ENCODE peak calls at places on chromosome X, in ten cellular contexts. M, W, U, Z, X, Y, Q, V, B and J are unnamed samples.

GRCh38 chrX:147550217-147550616 is 361.5 kb upstream of the FMR1 start:
- DNase-seq in Z (no peak), W (peak; percentile 4), U (no peak), B (peak; percentile 54), Y (no peak), X (no peak), M (no peak), Q (no peak), V (no peak), J (no peak)

GRCh38 chrX:121160987-121161386 is 113.6 kb downstream of the GLUD2 start:
- DNase-seq in V (no peak), W (no peak), Z (no peak), B (no peak), X (no peak), M (no peak), U (peak; percentile 1), Y (no peak), Q (no peak), J (no peak)

GRCh38 chrX:37800762-37801161 is 20.9 kb downstream of the CYBB start:
- DNase-seq in B (no peak), M (no peak), X (no peak), Q (no peak), Z (no peak), V (no peak), Y (no peak), U (peak; percentile 1), W (no peak), J (no peak)

GRCh38 chrX:15882704-15883539 is 28.3 kb upstream of the AP1S2 start:
- DNase-seq in B (no peak), V (no peak), M (peak; percentile 3), Q (no peak), X (no peak), U (peak; percentile 4), W (peak; percentile 26), Z (peak; percentile 0), Y (no peak), J (no peak)

GRCh38 chrX:10636337-10636736 is 16.0 kb upstream of the MID1 start:
- DNase-seq in Y (no peak), Z (peak; percentile 81), U (no peak), X (no peak), V (no peak), M (peak; percentile 59), W (no peak), Q (no peak), B (no peak), J (no peak)

GRCh38 chrX:13023526-13024469 is 20.6 kb downstream of the FAM9C start:
- DNase-seq in B (no peak), Z (no peak), Q (no peak), X (no peak), V (no peak), Y (no peak), W (no peak), U (no peak), M (no peak), J (no peak)

GRCh38 chrX:49838374-49838773 is 9.3 kb downstream of the PAGE4 start:
- DNase-seq in M (no peak), V (no peak), Z (peak; percentile 34), U (peak; percentile 21), X (no peak), B (peak; percentile 20), W (peak; percentile 10), Y (no peak), Q (no peak), J (peak; percentile 12)

GRCh38 chrX:125203737-125204578 is 115.7 kb upstream of the TEX13C start:
- DNase-seq in Y (no peak), W (no peak), X (no peak), V (no peak), U (peak; percentile 8), M (no peak), B (peak; percentile 76), Q (no peak), Z (peak; percentile 32), J (no peak)

GRCh38 chrX:144722307-144722706 is 525.0 kb upstream of the SPANXN1 start:
- DNase-seq in Q (no peak), Y (no peak), X (no peak), Z (no peak), W (no peak), V (no peak), B (no peak), U (no peak), M (no peak), J (no peak)
- TF ChIP-seq CTCF in Q (no peak), Y (no peak), X (no peak), Z (no peak), W (peak; percentile 38), V (no peak), B (no peak), U (no peak), M (no peak), J (peak; percentile 28)

GRCh38 chrX:149837639-149838038 is 43.3 kb upstream of the MAGEA8 start:
- DNase-seq in Q (no peak), Z (no peak), V (no peak), M (no peak), X (no peak), Y (no peak), B (no peak), U (no peak), W (no peak), J (no peak)
- TF ChIP-seq CTCF in Q (no peak), Z (no peak), V (no peak), M (no peak), X (no peak), Y (no peak), B (no peak), U (no peak), W (no peak), J (no peak)

GRCh38 chrX:119541188-119541587 is 24.0 kb downstream of the STEEP1 start:
- DNase-seq in U (peak; percentile 75), Z (peak; percentile 55), Q (no peak), M (peak; percentile 27), W (no peak), V (no peak), B (no peak), X (peak; percentile 13), Y (no peak), J (peak; percentile 33)

GRCh38 chrX:119537487-119537886 is 27.7 kb downstream of the STEEP1 start:
- DNase-seq in Q (no peak), B (no peak), Y (no peak), W (no peak), V (no peak), X (no peak), U (no peak), Z (no peak), M (no peak), J (no peak)

GRCh38 chrX:119539872-119540271 is 25.3 kb downstream of the STEEP1 start:
- DNase-seq in Z (no peak), Q (no peak), X (no peak), B (no peak), W (peak; percentile 11), Y (no peak), V (no peak), U (no peak), M (no peak), J (no peak)
- TF ChIP-seq CTCF in Z (no peak), Q (no peak), X (no peak), B (no peak), W (peak; percentile 66), Y (no peak), V (no peak), U (no peak), M (no peak), J (no peak)

GRCh38 chrX:103236296-103236695 is 18.7 kb downstream of the TCEAL8 start:
- DNase-seq in U (no peak), W (no peak), Z (no peak), V (no peak), M (no peak), Y (no peak), Q (no peak), X (no peak), B (no peak), J (no peak)

GRCh38 chrX:103233263-103233662 is 18.4 kb downstream of the BEX4 start:
- DNase-seq in V (no peak), U (no peak), Q (no peak), X (no peak), Z (no peak), W (no peak), B (no peak), Y (no peak), M (no peak), J (no peak)

GRCh38 chrX:103240155-103240554 is 14.8 kb downstream of the TCEAL8 start:
- DNase-seq in U (peak; percentile 77), X (no peak), V (no peak), Y (no peak), M (no peak), W (no peak), Z (no peak), Q (no peak), B (no peak), J (no peak)

GRCh38 chrX:103234869-103235268 is 20.0 kb downstream of the BEX4 start:
- DNase-seq in U (no peak), V (no peak), W (no peak), X (no peak), Y (no peak), B (no peak), Z (no peak), M (no peak), Q (no peak), J (no peak)
- TF ChIP-seq CTCF in U (no peak), V (no peak), W (no peak), X (no peak), Y (no peak), B (no peak), Z (no peak), M (no peak), Q (no peak), J (no peak)